ENCODE peak calls at places on chromosomes 16 and 17, in six cellular contexts. A, P, G, L, C and O are unnamed samples.

GRCh38 chr16:51968756-51969155 is 578.2 kb downstream of the TOX3 start:
- DNase-seq in P (no peak), A (no peak), G (no peak), L (no peak), C (no peak), O (no peak)

GRCh38 chr17:3011891-3012290 is 51.5 kb downstream of the OR1D5 start:
- DNase-seq in A (no peak), C (no peak), P (no peak), L (no peak), G (no peak), O (no peak)

GRCh38 chr16:56999409-57000270 is 10.3 kb downstream of the NLRC5 start:
- DNase-seq in C (no peak), P (no peak), G (no peak), A (no peak), L (no peak), O (no peak)

GRCh38 chr17:66494023-66494803 is 191.8 kb downstream of the PRKCA start:
- DNase-seq in P (no peak), C (no peak), G (peak), L (peak), A (peak), O (no peak)

GRCh38 chr16:89320717-89321501 is 103.4 kb downstream of the ZNF778 start:
- DNase-seq in C (no peak), A (peak), L (peak), G (no peak), P (no peak), O (peak)

GRCh38 chr17:4785311-4786110 is 653 bp downstream of the VMO1 start:
- DNase-seq in A (no peak), P (no peak), C (no peak), L (no peak), G (no peak), O (no peak)

GRCh38 chr16:49003022-49003421 is 278.6 kb downstream of the CBLN1 start:
- DNase-seq in P (no peak), G (no peak), C (peak), A (no peak), L (no peak), O (no peak)

GRCh38 chr16:67884684-67885083 is at the start of gene NRN1L:
- DNase-seq in P (peak), G (no peak), L (peak), C (no peak), A (peak), O (peak)

GRCh38 chr17:8608001-8608400 is 22.5 kb downstream of the MYH10 start:
- DNase-seq in G (no peak), C (no peak), L (no peak), A (no peak), P (no peak), O (no peak)

GRCh38 chr17:61766520-61766919 is 96.8 kb downstream of the BRIP1 start:
- DNase-seq in A (no peak), P (no peak), C (no peak), L (no peak), G (peak), O (no peak)

GRCh38 chr17:64165347-64165746 is 35.4 kb upstream of the ERN1 start:
- DNase-seq in A (no peak), C (no peak), L (no peak), P (no peak), G (no peak), O (peak)

GRCh38 chr16:84484579-84485254 is 19.7 kb downstream of the MEAK7 start:
- DNase-seq in G (peak), L (peak), C (no peak), P (peak), A (peak), O (peak)

GRCh38 chr16:29684671-29685070 is 5.7 kb downstream of the QPRT start:
- DNase-seq in P (no peak), A (no peak), G (no peak), C (no peak), L (no peak), O (no peak)

GRCh38 chr17:40664582-40665333 is at the start of gene KRT222:
- DNase-seq in P (no peak), L (no peak), C (no peak), A (no peak), G (no peak), O (peak)

GRCh38 chr16:75965504-75966374 is 239.4 kb upstream of the CPHXL start:
- DNase-seq in G (peak), C (no peak), P (no peak), L (no peak), A (no peak), O (no peak)

GRCh38 chr16:15601212-15601879 is 41.6 kb downstream of the MARF1 start:
- DNase-seq in G (no peak), A (no peak), P (no peak), L (no peak), C (no peak), O (no peak)

GRCh38 chr17:48052956-48053757 is 5.0 kb downstream of the NFE2L1 start:
- DNase-seq in A (peak), C (peak), G (no peak), P (peak), L (peak), O (peak)

GRCh38 chr17:50687200-50688066 is 20.3 kb downstream of the ANKRD40 start:
- DNase-seq in C (no peak), A (peak), G (no peak), L (peak), P (no peak), O (peak)

GRCh38 chr16:56460101-56460500 is 8.7 kb downstream of the OGFOD1 start:
- DNase-seq in A (peak), G (peak), C (no peak), L (no peak), P (no peak), O (no peak)

GRCh38 chr17:78316115-78316866 is 43.6 kb downstream of the SOCS3 start:
- DNase-seq in P (no peak), G (no peak), A (no peak), L (no peak), C (no peak), O (no peak)